ENCODE peak calls at places on chromosomes 5 and 9, in four cellular contexts. G is IMR-90, K is lung, U is neuronal stem cell. T is an unnamed sample.

GRCh38 chr5:72153551-72153950 is 46.3 kb downstream of the MAP1B start:
- DNase-seq in G (no peak), K (no peak), U (no peak), T (no peak)

GRCh38 chr5:172897691-172898512 is 61.3 kb upstream of the RPL26L1 start:
- DNase-seq in K (no peak), U (peak; percentile 47), G (peak; percentile 97), T (no peak)

GRCh38 chr5:57718155-57718554 is 235.5 kb upstream of the ACTBL2 start:
- DNase-seq in U (no peak), G (peak; percentile 78), K (no peak), T (no peak)

GRCh38 chr5:73638344-73639095 is 12.5 kb downstream of the ARHGEF28 start:
- DNase-seq in G (peak; percentile 78), K (no peak), U (no peak), T (no peak)

GRCh38 chr5:76483433-76483832 is 80.3 kb downstream of the IQGAP2 start:
- DNase-seq in K (no peak), G (no peak), U (no peak), T (no peak)

GRCh38 chr9:76603448-76603895 is 144.5 kb downstream of the GCNT1 start:
- DNase-seq in U (no peak), K (no peak), G (peak; percentile 29), T (no peak)

GRCh38 chr9:134059661-134060395 is 8.0 kb downstream of the BRD3 start:
- DNase-seq in U (no peak), K (no peak), G (no peak), T (peak; percentile 87)

GRCh38 chr5:127072861-127073846 is at the start of gene C5orf63:
- DNase-seq in G (peak; percentile 10), U (no peak), K (peak; percentile 63), T (peak; percentile 95)

GRCh38 chr9:69391946-69392345 is 66.9 kb downstream of the ENTREP1 start:
- DNase-seq in U (no peak), K (no peak), G (no peak), T (no peak)

GRCh38 chr9:19085295-19085694 is 17.4 kb downstream of the HAUS6 start:
- DNase-seq in K (no peak), U (no peak), G (no peak), T (no peak)

GRCh38 chr5:110663525-110663924 is 62.9 kb downstream of the TMEM232 start:
- DNase-seq in G (no peak), U (no peak), K (no peak), T (no peak)

GRCh38 chr5:150398432-150399157 is 14.1 kb downstream of the CD74 start:
- DNase-seq in K (no peak), G (no peak), U (no peak), T (peak; percentile 86)

GRCh38 chr9:15426019-15426418 is 3.3 kb downstream of the SNAPC3 start:
- DNase-seq in G (no peak), K (no peak), U (no peak), T (no peak)

GRCh38 chr9:130927995-130928900 is 10.8 kb downstream of the FIBCD1 start:
- DNase-seq in G (peak; percentile 72), K (no peak), U (no peak), T (no peak)

GRCh38 chr9:98536542-98537173 is 172.1 kb downstream of the GABBR2 start:
- DNase-seq in G (no peak), K (peak; percentile 27), U (no peak), T (no peak)

GRCh38 chr9:116156621-116157314 is 3.2 kb downstream of the PAPPA start:
- DNase-seq in G (peak; percentile 78), U (peak; percentile 42), K (peak; percentile 39), T (no peak)

GRCh38 chr9:4035809-4036208 is 264.1 kb downstream of the GLIS3 start:
- DNase-seq in K (no peak), U (no peak), G (no peak), T (no peak)

GRCh38 chr5:122392844-122393243 is 80.8 kb downstream of the SNCAIP start:
- DNase-seq in K (no peak), U (no peak), G (peak; percentile 75), T (no peak)

GRCh38 chr9:121990600-121991304 is 102.4 kb downstream of the TTLL11 start:
- DNase-seq in U (no peak), K (no peak), G (no peak), T (no peak)

GRCh38 chr9:14435871-14436270 is 121.9 kb upstream of the NFIB start:
- DNase-seq in U (no peak), K (no peak), G (no peak), T (no peak)

GRCh38 chr5:176606875-176607274 is 3.1 kb downstream of the GPRIN1 start:
- DNase-seq in G (no peak), K (no peak), U (no peak), T (no peak)
- H3K27me3 ChIP-seq in G (no peaks in the 10 kb centered on the region), K (no peaks in the 10 kb centered on the region), U (peaks cover 9% of the 10 kb centered on the region), T (peaks cover 7% of the 10 kb centered on the region)

GRCh38 chr5:132426525-132427138 is 57.1 kb downstream of the SLC22A5 start:
- DNase-seq in K (peak; percentile 81), G (peak; percentile 97), U (no peak), T (peak; percentile 95)
- H3K4me1 ChIP-seq in K (peaks cover 46% of the 10 kb centered on the region), G (peaks cover 51% of the 10 kb centered on the region), U (no peaks in the 10 kb centered on the region), T (peaks cover 99% of the 10 kb centered on the region)

GRCh38 chr9:93944011-93944410 is 11.1 kb downstream of the BARX1 start:
- DNase-seq in U (no peak), K (no peak), G (no peak), T (no peak)
- H3K27me3 ChIP-seq in U (peaks cover 71% of the 10 kb centered on the region), K (peaks cover 4% of the 10 kb centered on the region), G (peaks cover 73% of the 10 kb centered on the region), T (peaks cover 62% of the 10 kb centered on the region)

DNA sequence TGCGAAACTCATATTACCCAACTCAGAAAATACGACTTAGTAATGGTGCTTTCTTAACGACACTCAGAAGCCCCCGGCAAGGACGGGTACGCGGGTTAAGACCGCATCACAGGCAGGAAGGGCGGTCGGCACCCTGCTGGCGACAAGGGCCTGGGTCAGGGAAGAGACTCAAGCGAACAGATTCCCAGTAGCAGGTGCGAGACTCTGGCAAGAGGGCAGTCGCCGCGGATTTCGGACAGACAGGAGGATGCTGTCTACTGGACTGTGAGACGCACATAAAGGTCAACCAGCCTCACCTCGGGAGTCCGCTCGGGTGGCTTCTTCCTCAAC is 398 bp downstream of the RAPGEF6 start:
- DNase-seq in K (no peak), G (peak; percentile 46), U (peak; percentile 67), T (no peak)
- H3K4me1 ChIP-seq in K (peaks cover 4% of the 10 kb centered on the region), G (peaks cover 5% of the 10 kb centered on the region), U (peaks cover 4% of the 10 kb centered on the region), T (peaks cover 46% of the 10 kb centered on the region)

GRCh38 chr9:37010976-37011375 is 23.1 kb downstream of the PAX5 start:
- DNase-seq in K (no peak), U (no peak), G (no peak), T (no peak)
- H3K27me3 ChIP-seq in K (peaks cover 8% of the 10 kb centered on the region), U (no peaks in the 10 kb centered on the region), G (peaks cover 54% of the 10 kb centered on the region), T (peaks cover 17% of the 10 kb centered on the region)

GRCh38 chr5:78593465-78593864 is 55.1 kb downstream of the LHFPL2 start:
- DNase-seq in U (no peak), G (no peak), K (no peak), T (no peak)
- H3K4me1 ChIP-seq in U (peaks cover 10% of the 10 kb centered on the region), G (peaks cover 43% of the 10 kb centered on the region), K (peaks cover 31% of the 10 kb centered on the region), T (peaks cover 18% of the 10 kb centered on the region)

GRCh38 chr5:22531986-22532385 is 321.2 kb downstream of the CDH12 start:
- DNase-seq in G (no peak), U (no peak), K (no peak), T (no peak)
- H3K27me3 ChIP-seq in G (no peaks in the 10 kb centered on the region), U (no peaks in the 10 kb centered on the region), K (no peaks in the 10 kb centered on the region), T (no peaks in the 10 kb centered on the region)

DNA sequence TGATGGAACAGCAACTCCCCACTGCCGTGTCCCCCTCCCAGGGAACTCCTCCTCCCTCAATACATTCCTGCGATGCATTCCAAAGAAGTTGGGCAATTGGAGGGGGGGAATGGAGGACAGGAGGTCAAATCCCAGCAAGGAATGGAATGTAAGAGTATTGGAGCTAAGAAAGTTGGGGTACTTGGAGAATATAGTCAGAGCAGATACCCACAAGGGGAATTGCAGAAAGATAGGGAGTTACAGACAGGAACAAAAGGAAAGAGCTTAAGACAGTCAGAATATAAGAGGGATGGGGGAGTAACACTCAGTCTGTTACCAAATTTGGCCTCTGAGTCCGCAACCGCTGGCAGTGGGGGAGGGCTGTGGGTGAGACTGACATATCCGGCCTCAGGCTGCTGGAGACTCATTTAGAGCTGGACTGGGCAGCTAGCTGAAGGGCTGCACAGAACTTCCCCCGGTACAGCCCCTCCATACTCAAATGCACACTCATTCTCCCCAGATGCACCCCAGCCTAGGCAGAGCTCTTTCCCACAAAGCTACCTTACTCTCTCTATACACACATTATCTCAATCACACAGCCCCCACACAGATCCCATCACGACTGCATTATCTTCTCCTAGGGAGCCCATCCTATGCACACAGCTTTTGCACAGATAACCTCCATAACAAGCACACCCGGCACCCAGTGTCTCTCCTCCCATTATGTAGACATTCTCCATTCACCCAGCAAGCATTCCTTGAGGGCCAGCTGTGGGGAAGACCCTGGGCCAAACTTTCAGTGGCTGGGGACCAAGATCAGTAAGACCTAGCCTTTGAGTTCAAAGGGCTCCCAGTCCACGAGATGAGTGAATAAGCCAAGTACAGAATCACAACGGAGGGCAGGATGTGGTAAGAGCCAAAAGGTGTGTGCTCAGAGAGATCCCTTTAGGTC is 3.7 kb downstream of the TLN1 start:
- DNase-seq in G (peak; percentile 90), K (peak; percentile 76), U (peak; percentile 72), T (peak; percentile 91)
- H3K4me1 ChIP-seq in G (peaks cover 25% of the 10 kb centered on the region), K (peaks cover 10% of the 10 kb centered on the region), U (peaks cover 41% of the 10 kb centered on the region), T (peaks cover 65% of the 10 kb centered on the region)

DNA sequence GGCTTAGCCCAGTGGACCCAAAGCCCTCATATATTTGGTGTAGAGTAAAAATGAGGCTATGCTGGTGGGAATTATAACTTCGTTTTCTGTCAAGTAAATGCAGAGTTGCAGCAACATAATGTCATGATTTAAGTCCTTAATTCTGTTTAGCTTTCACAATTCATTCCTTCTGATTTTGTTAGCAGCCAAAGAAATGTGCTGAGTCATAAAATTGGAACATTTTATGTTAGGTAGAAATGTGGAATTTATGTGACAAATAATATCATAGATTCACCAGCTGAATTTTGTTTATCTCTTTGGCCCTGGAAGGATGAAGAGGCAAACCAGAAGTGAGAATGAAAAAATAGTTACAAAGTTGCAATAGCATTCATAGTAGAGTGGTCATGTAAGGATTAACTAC is 247.0 kb downstream of the TRPM3 start:
- DNase-seq in G (no peak), U (no peak), K (no peak), T (no peak)
- H3K27me3 ChIP-seq in G (peaks cover 2% of the 10 kb centered on the region), U (no peaks in the 10 kb centered on the region), K (no peaks in the 10 kb centered on the region), T (no peaks in the 10 kb centered on the region)

GRCh38 chr5:154756203-154756870 is 1.2 kb downstream of the LARP1 start:
- DNase-seq in U (peak; percentile 24), G (no peak), K (peak; percentile 57), T (peak; percentile 91)

GRCh38 chr5:154758501-154758900 is 3.3 kb downstream of the LARP1 start:
- DNase-seq in K (no peak), U (no peak), G (peak; percentile 16), T (no peak)

GRCh38 chr5:154756871-154757646 is 1.9 kb downstream of the LARP1 start:
- DNase-seq in G (peak; percentile 30), U (peak; percentile 23), K (peak; percentile 52), T (peak; percentile 90)

GRCh38 chr5:154758977-154759376 is 3.8 kb downstream of the LARP1 start:
- DNase-seq in K (no peak), G (no peak), U (no peak), T (no peak)

GRCh38 chr5:154757647-154758406 is 2.6 kb downstream of the LARP1 start:
- DNase-seq in K (no peak), G (peak; percentile 22), U (no peak), T (no peak)
- H3K4me1 ChIP-seq in K (peaks cover 25% of the 10 kb centered on the region), G (peaks cover 26% of the 10 kb centered on the region), U (peaks cover 9% of the 10 kb centered on the region), T (peaks cover 78% of the 10 kb centered on the region)

T was measured in spleen.